ENCODE peak calls at places on chromosomes 2 and 18, in four cellular contexts. T, B, W and I are unnamed samples.

GRCh38 chr2:237475704-237476107 is 11.3 kb upstream of the MLPH start:
- DNase-seq in T (peak), B (no peak), W (no peak), I (no peak)

GRCh38 chr2:215579809-215580208 is 143.9 kb upstream of the FN1 start:
- DNase-seq in T (no peak), B (peak), W (no peak), I (no peak)

GRCh38 chr2:238099709-238100048 is 461 bp upstream of the ESPNL start:
- DNase-seq in T (no peak), B (no peak), W (no peak), I (no peak)

GRCh38 chr2:240894836-240895558 is 959 bp downstream of the MAB21L4 start:
- DNase-seq in T (no peak), B (no peak), W (no peak), I (no peak)

GRCh38 chr2:161134547-161135518 is 25.4 kb upstream of the TANK start:
- DNase-seq in T (peak), B (peak), W (no peak), I (no peak)

GRCh38 chr2:199309411-199309810 is 148.3 kb downstream of the SATB2 start:
- DNase-seq in T (no peak), B (no peak), W (no peak), I (no peak)

GRCh38 chr2:202038471-202039277 is 5.0 kb downstream of the FZD7 start:
- DNase-seq in T (no peak), B (no peak), W (no peak), I (peak)

GRCh38 chr18:58893388-58894099 is 28.9 kb downstream of the ZNF532 start:
- DNase-seq in T (no peak), B (no peak), W (no peak), I (no peak)

GRCh38 chr2:156687715-156688114 is 251.5 kb downstream of the GPD2 start:
- DNase-seq in T (no peak), B (no peak), W (no peak), I (no peak)

GRCh38 chr2:39124770-39125075 is 3.9 kb upstream of the SOS1 start:
- DNase-seq in T (no peak), B (no peak), W (no peak), I (no peak)

GRCh38 chr2:8837795-8838140 is 355 bp upstream of the KIDINS220 start:
- DNase-seq in T (no peak), B (no peak), W (no peak), I (no peak)

GRCh38 chr2:200509227-200509607 is 651 bp downstream of the KCTD18 start:
- DNase-seq in T (no peak), B (no peak), W (no peak), I (peak)

GRCh38 chr2:178069551-178069950 is 3.0 kb downstream of the PDE11A start:
- DNase-seq in T (no peak), B (no peak), W (no peak), I (peak)
- H3K9ac ChIP-seq in T (no peak), B (no peak), W (no peak), I (no peak)

GRCh38 chr2:12057436-12058166 is 311.2 kb downstream of the LPIN1 start:
- DNase-seq in T (no peak), B (no peak), W (peak), I (no peak)
- TF ChIP-seq MYC in T (no peak), B (no peak), W (no peak), I (no peak)

GRCh38 chr2:68805025-68805424 is 66.2 kb downstream of the BMP10 start:
- DNase-seq in T (no peak), B (no peak), W (no peak), I (no peak)
- H3K9ac ChIP-seq in T (no peak), B (no peak), W (no peak), I (no peak)

GRCh38 chr2:111930875-111931274 is 32.5 kb downstream of the MERTK start:
- DNase-seq in T (peak), B (no peak), W (peak), I (no peak)

GRCh38 chr2:111924617-111925107 is 26.3 kb downstream of the MERTK start:
- DNase-seq in T (no peak), B (no peak), W (no peak), I (no peak)

GRCh38 chr2:111923271-111923670 is 24.9 kb downstream of the MERTK start:
- DNase-seq in T (no peak), B (no peak), W (no peak), I (no peak)

GRCh38 chr2:111930404-111930803 is 32.0 kb downstream of the MERTK start:
- DNase-seq in T (no peak), B (no peak), W (no peak), I (no peak)

GRCh38 chr2:111927723-111928122 is 29.3 kb downstream of the MERTK start:
- DNase-seq in T (no peak), B (no peak), W (no peak), I (peak)
- TF ChIP-seq MYC in T (no peak), B (no peak), W (no peak), I (no peak)

GRCh38 chr2:100852999-100853908 is 33.3 kb downstream of the NPAS2 start:
- DNase-seq in T (no peak), B (peak), W (no peak), I (no peak)
- H3K9ac ChIP-seq in T (no peak), B (peak), W (no peak), I (no peak)

DNA sequence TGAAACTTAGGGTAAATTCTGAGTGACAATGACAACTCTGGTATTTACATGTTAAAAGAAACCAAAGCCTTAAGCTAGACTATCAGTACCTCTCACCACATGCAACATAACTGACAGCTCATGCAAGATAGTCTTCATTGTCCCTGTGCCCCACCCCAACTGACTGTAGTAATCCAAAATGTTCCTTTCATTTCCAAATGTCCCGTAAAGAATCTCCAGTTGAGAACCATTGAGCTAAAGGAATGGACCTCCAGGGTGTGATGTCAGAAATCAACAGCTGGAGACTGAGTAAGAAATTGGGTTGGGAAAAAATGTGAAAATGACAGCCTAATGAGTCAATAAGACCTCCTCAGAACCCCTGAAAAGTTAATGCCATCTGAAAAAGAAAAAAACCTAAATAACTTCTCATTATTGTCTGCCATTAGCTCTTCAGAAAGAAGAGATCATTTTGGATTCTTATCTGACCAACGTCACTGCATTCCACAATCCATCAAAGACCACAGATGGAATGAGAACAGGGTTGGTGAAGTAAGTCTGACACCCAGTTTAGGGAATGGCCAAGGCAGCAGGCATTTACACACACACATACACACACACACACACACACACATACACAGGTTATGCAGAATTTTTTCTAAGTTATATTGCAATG is 51.7 kb upstream of the ACVR2A start:
- DNase-seq in T (no peak), B (no peak), W (no peak), I (no peak)
- TF ChIP-seq MYC in T (no peak), B (no peak), W (no peak), I (no peak)